ENCODE peak calls at places on chromosomes 12 and 14, in eight cellular contexts. R is ovary, N is body of pancreas, K is vagina, L is K562, F is prostate gland, D is A549, Y is H54. Z is an unnamed sample.

GRCh38 chr12:103751600-103751999 is 89.4 kb downstream of the NT5DC3 start:
- DNase-seq in R (no peak), N (no peak), K (no peak), L (no peak), F (no peak), D (no peak), Y (no peak), Z (no peak)

GRCh38 chr12:80580254-80580653 is 127.2 kb upstream of the MYF6 start:
- DNase-seq in R (no peak), N (no peak), K (no peak), L (no peak), F (no peak), D (no peak), Y (peak; percentile 14), Z (no peak)

GRCh38 chr14:86912689-86913088 is 1080.3 kb downstream of the GALC start:
- DNase-seq in R (no peak), N (no peak), K (no peak), L (no peak), F (no peak), D (no peak), Y (no peak), Z (no peak)

GRCh38 chr12:62799126-62799736 is 135.7 kb downstream of the PPM1H start:
- DNase-seq in R (peak; percentile 36), N (peak; percentile 68), K (no peak), L (peak; percentile 69), F (peak; percentile 60), D (peak; percentile 60), Y (peak; percentile 57), Z (peak; percentile 62)

GRCh38 chr14:65002586-65003210 is 16.0 kb downstream of the FNTB start:
- DNase-seq in R (no peak), N (no peak), K (no peak), L (no peak), F (no peak), D (no peak), Y (no peak), Z (no peak)

GRCh38 chr14:77243853-77244252 is 27.2 kb downstream of the NGB start:
- DNase-seq in R (no peak), N (no peak), K (no peak), L (no peak), F (no peak), D (no peak), Y (no peak), Z (no peak)

GRCh38 chr12:83261998-83262397 is 575.3 kb downstream of the TMTC2 start:
- DNase-seq in R (no peak), N (no peak), K (no peak), L (no peak), F (no peak), D (no peak), Y (no peak), Z (no peak)

GRCh38 chr12:29943683-29944082 is 159.9 kb upstream of the TMTC1 start:
- DNase-seq in R (no peak), N (no peak), K (no peak), L (no peak), F (no peak), D (no peak), Y (no peak), Z (no peak)

GRCh38 chr12:66156654-66157053 is 13.1 kb downstream of the TMBIM4 start:
- DNase-seq in R (no peak), N (no peak), K (no peak), L (no peak), F (no peak), D (no peak), Y (no peak), Z (no peak)

GRCh38 chr14:37124617-37125016 is 47.8 kb downstream of the SLC25A21 start:
- DNase-seq in R (no peak), N (peak; percentile 19), K (no peak), L (no peak), F (no peak), D (no peak), Y (no peak), Z (peak; percentile 14)

GRCh38 chr14:85233756-85234545 is 296.0 kb upstream of the FLRT2 start:
- DNase-seq in R (no peak), N (no peak), K (no peak), L (no peak), F (no peak), D (peak; percentile 46), Y (peak; percentile 13), Z (no peak)

GRCh38 chr12:27434673-27435565 is 11.6 kb upstream of the SMCO2 start:
- DNase-seq in R (no peak), N (peak; percentile 21), K (no peak), L (peak; percentile 55), F (peak; percentile 4), D (peak; percentile 26), Y (no peak), Z (peak; percentile 11)

GRCh38 chr12:46555379-46555778 is 182.8 kb upstream of the SLC38A2 start:
- DNase-seq in R (no peak), N (no peak), K (no peak), L (no peak), F (no peak), D (no peak), Y (no peak), Z (no peak)

GRCh38 chr14:50262865-50263264 is 31.5 kb upstream of the SOS2 start:
- DNase-seq in R (no peak), N (no peak), K (no peak), L (no peak), F (no peak), D (no peak), Y (no peak), Z (no peak)

GRCh38 chr12:113241191-113242017 is 20.1 kb downstream of the TPCN1 start:
- DNase-seq in R (no peak), N (peak; percentile 69), K (no peak), L (no peak), F (peak; percentile 70), D (no peak), Y (peak; percentile 69), Z (peak; percentile 94)

GRCh38 chr12:116298578-116298977 is 21.1 kb upstream of the MED13L start:
- DNase-seq in R (no peak), N (no peak), K (no peak), L (no peak), F (no peak), D (no peak), Y (no peak), Z (no peak)

GRCh38 chr14:104660597-104660996 is 28.8 kb upstream of the INF2 start:
- DNase-seq in R (no peak), N (no peak), K (no peak), L (no peak), F (no peak), D (no peak), Y (no peak), Z (no peak)

GRCh38 chr14:100589071-100589759 is 2.0 kb upstream of the BEGAIN start:
- DNase-seq in R (no peak), N (no peak), K (no peak), L (no peak), F (no peak), D (no peak), Y (no peak), Z (no peak)

GRCh38 chr12:62772556-62772955 is 162.4 kb downstream of the PPM1H start:
- DNase-seq in R (no peak), N (no peak), K (no peak), L (no peak), F (no peak), D (no peak), Y (peak; percentile 22), Z (no peak)

GRCh38 chr12:121628037-121628436 is 1.7 kb downstream of the ORAI1 start:
- DNase-seq in R (peak; percentile 55), N (peak; percentile 56), K (no peak), L (peak; percentile 28), F (no peak), D (no peak), Y (no peak), Z (peak; percentile 28)

GRCh38 chr14:86481105-86481504 is 951.2 kb downstream of the FLRT2 start:
- DNase-seq in R (no peak), N (peak; percentile 34), K (no peak), L (no peak), F (no peak), D (no peak), Y (no peak), Z (no peak)

GRCh38 chr12:104197264-104197663 is 18.3 kb upstream of the TXNRD1 start:
- DNase-seq in R (no peak), N (no peak), K (no peak), L (no peak), F (no peak), D (no peak), Y (no peak), Z (no peak)

GRCh38 chr12:3122841-3123678 is 45.9 kb downstream of the TSPAN9 start:
- DNase-seq in R (no peak), N (no peak), K (no peak), L (no peak), F (no peak), D (no peak), Y (peak; percentile 84), Z (peak; percentile 18)

GRCh38 chr14:52960627-52961026 is 9.8 kb upstream of the FERMT2 start:
- DNase-seq in R (no peak), N (no peak), K (no peak), L (no peak), F (peak; percentile 20), D (no peak), Y (no peak), Z (peak; percentile 23)

GRCh38 chr12:19139795-19140194 is 10.3 kb downstream of the PLEKHA5 start:
- DNase-seq in R (no peak), N (no peak), K (no peak), L (no peak), F (no peak), D (no peak), Y (no peak), Z (no peak)

GRCh38 chr12:45409966-45410365 is 194.1 kb downstream of the ANO6 start:
- DNase-seq in R (peak; percentile 23), N (no peak), K (no peak), L (no peak), F (no peak), D (no peak), Y (no peak), Z (no peak)

GRCh38 chr14:100285021-100285912 is 21.0 kb downstream of the SLC25A29 start:
- DNase-seq in R (peak; percentile 72), N (peak; percentile 79), K (no peak), L (peak; percentile 93), F (peak; percentile 39), D (peak; percentile 81), Y (peak; percentile 88), Z (peak; percentile 62)

GRCh38 chr14:55243813-55244212 is 27.4 kb upstream of the FBXO34 start:
- DNase-seq in R (no peak), N (no peak), K (no peak), L (no peak), F (no peak), D (no peak), Y (no peak), Z (no peak)
- TF ChIP-seq POLR2A in R (no peak), N (no peak), K (no peak), L (no peak), F (no peak), D (no peak), Y (no peak), Z (no peak)

GRCh38 chr14:51860836-51861583 is 598 bp downstream of the GNG2 start:
- DNase-seq in R (no peak), N (no peak), K (no peak), L (no peak), F (no peak), D (no peak), Y (no peak), Z (no peak)
- TF ChIP-seq POLR2A in R (no peak), N (no peak), K (no peak), L (no peak), F (no peak), D (no peak), Y (no peak), Z (no peak)

GRCh38 chr14:22887990-22888378 is 5.0 kb downstream of the REM2 start:
- DNase-seq in R (no peak), N (no peak), K (no peak), L (no peak), F (no peak), D (no peak), Y (no peak), Z (no peak)
- TF ChIP-seq POLR2A in R (no peak), N (no peak), K (no peak), L (no peak), F (no peak), D (no peak), Y (no peak), Z (no peak)

GRCh38 chr12:48681738-48682532 is at the start of gene KANSL2:
- DNase-seq in R (peak; percentile 98), N (peak; percentile 99), K (peak; percentile 99), L (peak; percentile 98), F (peak; percentile 99), D (peak; percentile 99), Y (peak; percentile 93), Z (peak; percentile 100)
- TF ChIP-seq POLR2A in R (peak; percentile 96), N (peak; percentile 99), K (no peak), L (peak; percentile 99), F (peak; percentile 98), D (peak; percentile 98), Y (peak; percentile 98), Z (peak; percentile 84)

Z was measured in thyroid gland.